ENCODE peak calls at places on chromosomes 12 and 14, in ten cellular contexts. One of them, this sample, is unnamed.

GRCh38 chr12:92989715-92990484 is 60.8 kb upstream of the EEA1 start:
- DNase-seq in iPS DF 6.9: no peak
- DNase-seq in SK-N-SH: no peak
- DNase-seq in astrocyte of the spinal cord: no peak
- DNase-seq in colonic mucosa: no peak
- DNase-seq in foreskin fibroblast: no peak
- DNase-seq in right cardiac atrium: no peak
- DNase-seq in cardiac fibroblast: no peak
- DNase-seq in fibroblast of lung: no peak
- DNase-seq in gastrocnemius medialis: no peak
- DNase-seq in this sample: no peak

GRCh38 chr14:22886500-22887259 is 3.7 kb downstream of the REM2 start:
- DNase-seq in iPS DF 6.9: no peak
- DNase-seq in astrocyte of the spinal cord: peak
- DNase-seq in gastrocnemius medialis: no peak
- DNase-seq in foreskin fibroblast: peak
- DNase-seq in right cardiac atrium: peak
- DNase-seq in colonic mucosa: peak
- DNase-seq in cardiac fibroblast: peak
- DNase-seq in fibroblast of lung: peak
- DNase-seq in SK-N-SH: peak
- DNase-seq in this sample: peak

GRCh38 chr12:42692749-42693148 is 103.2 kb upstream of the PRICKLE1 start:
- DNase-seq in fibroblast of lung: no peak
- DNase-seq in cardiac fibroblast: no peak
- DNase-seq in SK-N-SH: no peak
- DNase-seq in foreskin fibroblast: no peak
- DNase-seq in right cardiac atrium: no peak
- DNase-seq in colonic mucosa: no peak
- DNase-seq in iPS DF 6.9: no peak
- DNase-seq in gastrocnemius medialis: no peak
- DNase-seq in astrocyte of the spinal cord: no peak
- DNase-seq in this sample: no peak

GRCh38 chr14:64970776-64971451 is 1.2 kb downstream of the RAB15 start:
- DNase-seq in right cardiac atrium: no peak
- DNase-seq in foreskin fibroblast: peak
- DNase-seq in iPS DF 6.9: no peak
- DNase-seq in gastrocnemius medialis: no peak
- DNase-seq in colonic mucosa: peak
- DNase-seq in fibroblast of lung: peak
- DNase-seq in SK-N-SH: no peak
- DNase-seq in astrocyte of the spinal cord: no peak
- DNase-seq in cardiac fibroblast: no peak
- DNase-seq in this sample: no peak

GRCh38 chr12:3698218-3698974 is 54.5 kb downstream of the CRACR2A start:
- DNase-seq in cardiac fibroblast: peak
- DNase-seq in iPS DF 6.9: no peak
- DNase-seq in fibroblast of lung: peak
- DNase-seq in gastrocnemius medialis: peak
- DNase-seq in foreskin fibroblast: peak
- DNase-seq in right cardiac atrium: no peak
- DNase-seq in astrocyte of the spinal cord: peak
- DNase-seq in colonic mucosa: no peak
- DNase-seq in SK-N-SH: peak
- DNase-seq in this sample: no peak

GRCh38 chr14:99125113-99125512 is 146.9 kb downstream of the BCL11B start:
- DNase-seq in astrocyte of the spinal cord: no peak
- DNase-seq in SK-N-SH: no peak
- DNase-seq in iPS DF 6.9: no peak
- DNase-seq in colonic mucosa: peak
- DNase-seq in fibroblast of lung: no peak
- DNase-seq in cardiac fibroblast: no peak
- DNase-seq in right cardiac atrium: no peak
- DNase-seq in gastrocnemius medialis: no peak
- DNase-seq in foreskin fibroblast: no peak
- DNase-seq in this sample: no peak

GRCh38 chr12:84874125-84874824 is 38.3 kb downstream of the SLC6A15 start:
- DNase-seq in SK-N-SH: peak
- DNase-seq in cardiac fibroblast: peak
- DNase-seq in fibroblast of lung: peak
- DNase-seq in colonic mucosa: no peak
- DNase-seq in right cardiac atrium: no peak
- DNase-seq in iPS DF 6.9: no peak
- DNase-seq in foreskin fibroblast: peak
- DNase-seq in astrocyte of the spinal cord: peak
- DNase-seq in gastrocnemius medialis: no peak
- DNase-seq in this sample: peak

GRCh38 chr14:71703477-71703876 is 228.8 kb upstream of the RGS6 start:
- DNase-seq in fibroblast of lung: peak
- DNase-seq in right cardiac atrium: no peak
- DNase-seq in astrocyte of the spinal cord: peak
- DNase-seq in iPS DF 6.9: no peak
- DNase-seq in SK-N-SH: no peak
- DNase-seq in cardiac fibroblast: peak
- DNase-seq in gastrocnemius medialis: no peak
- DNase-seq in colonic mucosa: no peak
- DNase-seq in foreskin fibroblast: peak
- DNase-seq in this sample: no peak

DNA sequence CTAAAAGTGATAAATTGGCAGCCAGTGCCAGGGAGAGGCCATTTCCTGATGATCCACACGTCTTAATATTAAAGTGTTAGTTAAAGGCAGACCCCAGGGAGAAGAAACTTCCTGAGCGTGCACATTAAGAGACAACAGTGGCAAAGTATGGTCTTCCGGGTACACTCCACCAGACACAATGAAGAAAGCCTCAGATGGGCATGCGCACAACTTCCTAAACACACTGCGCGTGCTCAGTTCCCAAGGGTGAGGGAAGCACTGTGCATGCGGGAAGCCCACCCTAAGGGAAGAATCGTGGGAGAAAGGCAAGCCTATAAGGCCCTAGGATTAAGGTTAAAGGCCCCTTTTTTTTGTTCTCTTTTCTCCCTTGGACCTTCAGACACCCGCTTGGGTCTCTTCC is 140.7 kb upstream of the CDKN3 start:
- DNase-seq in SK-N-SH: no peak
- DNase-seq in fibroblast of lung: no peak
- DNase-seq in iPS DF 6.9: no peak
- DNase-seq in right cardiac atrium: no peak
- DNase-seq in astrocyte of the spinal cord: no peak
- DNase-seq in gastrocnemius medialis: no peak
- DNase-seq in colonic mucosa: no peak
- DNase-seq in foreskin fibroblast: no peak
- DNase-seq in cardiac fibroblast: no peak
- DNase-seq in this sample: no peak
- H3K4me3 ChIP-seq in SK-N-SH: no peak
- H3K4me3 ChIP-seq in fibroblast of lung: no peak
- H3K4me3 ChIP-seq in iPS DF 6.9: no peak
- H3K4me3 ChIP-seq in right cardiac atrium: no peak
- H3K4me3 ChIP-seq in astrocyte of the spinal cord: no peak
- H3K4me3 ChIP-seq in gastrocnemius medialis: no peak
- H3K4me3 ChIP-seq in colonic mucosa: no peak
- H3K4me3 ChIP-seq in foreskin fibroblast: no peak
- H3K4me3 ChIP-seq in cardiac fibroblast: no peak
- H3K4me3 ChIP-seq in this sample: no peak

GRCh38 chr12:132400011-132400641 is 70.7 kb upstream of the GALNT9 start:
- DNase-seq in fibroblast of lung: no peak
- DNase-seq in iPS DF 6.9: no peak
- DNase-seq in gastrocnemius medialis: no peak
- DNase-seq in colonic mucosa: no peak
- DNase-seq in SK-N-SH: peak
- DNase-seq in astrocyte of the spinal cord: no peak
- DNase-seq in foreskin fibroblast: no peak
- DNase-seq in cardiac fibroblast: no peak
- DNase-seq in right cardiac atrium: peak
- DNase-seq in this sample: no peak
- H3K4me3 ChIP-seq in fibroblast of lung: no peak
- H3K4me3 ChIP-seq in iPS DF 6.9: no peak
- H3K4me3 ChIP-seq in gastrocnemius medialis: no peak
- H3K4me3 ChIP-seq in colonic mucosa: no peak
- H3K4me3 ChIP-seq in SK-N-SH: no peak
- H3K4me3 ChIP-seq in astrocyte of the spinal cord: no peak
- H3K4me3 ChIP-seq in foreskin fibroblast: no peak
- H3K4me3 ChIP-seq in cardiac fibroblast: no peak
- H3K4me3 ChIP-seq in right cardiac atrium: no peak
- H3K4me3 ChIP-seq in this sample: no peak

GRCh38 chr12:113152835-113153814 is 3.6 kb downstream of the CFAP73 start:
- DNase-seq in iPS DF 6.9: no peak
- DNase-seq in gastrocnemius medialis: no peak
- DNase-seq in cardiac fibroblast: peak
- DNase-seq in right cardiac atrium: peak
- DNase-seq in fibroblast of lung: peak
- DNase-seq in colonic mucosa: peak
- DNase-seq in SK-N-SH: peak
- DNase-seq in foreskin fibroblast: peak
- DNase-seq in astrocyte of the spinal cord: peak
- DNase-seq in this sample: no peak

GRCh38 chr12:113151655-113152054 is 2.1 kb downstream of the CFAP73 start:
- DNase-seq in right cardiac atrium: no peak
- DNase-seq in colonic mucosa: no peak
- DNase-seq in SK-N-SH: no peak
- DNase-seq in fibroblast of lung: no peak
- DNase-seq in iPS DF 6.9: no peak
- DNase-seq in foreskin fibroblast: no peak
- DNase-seq in gastrocnemius medialis: no peak
- DNase-seq in astrocyte of the spinal cord: no peak
- DNase-seq in cardiac fibroblast: no peak
- DNase-seq in this sample: no peak

GRCh38 chr12:113155060-113155459 is 5.5 kb downstream of the CFAP73 start:
- DNase-seq in cardiac fibroblast: no peak
- DNase-seq in astrocyte of the spinal cord: no peak
- DNase-seq in right cardiac atrium: no peak
- DNase-seq in gastrocnemius medialis: no peak
- DNase-seq in iPS DF 6.9: no peak
- DNase-seq in SK-N-SH: no peak
- DNase-seq in colonic mucosa: no peak
- DNase-seq in fibroblast of lung: no peak
- DNase-seq in foreskin fibroblast: no peak
- DNase-seq in this sample: no peak

GRCh38 chr12:113154351-113154973 is 4.9 kb downstream of the CFAP73 start:
- DNase-seq in colonic mucosa: no peak
- DNase-seq in right cardiac atrium: no peak
- DNase-seq in foreskin fibroblast: peak
- DNase-seq in fibroblast of lung: no peak
- DNase-seq in iPS DF 6.9: no peak
- DNase-seq in SK-N-SH: peak
- DNase-seq in cardiac fibroblast: peak
- DNase-seq in gastrocnemius medialis: no peak
- DNase-seq in astrocyte of the spinal cord: no peak
- DNase-seq in this sample: no peak

DNA sequence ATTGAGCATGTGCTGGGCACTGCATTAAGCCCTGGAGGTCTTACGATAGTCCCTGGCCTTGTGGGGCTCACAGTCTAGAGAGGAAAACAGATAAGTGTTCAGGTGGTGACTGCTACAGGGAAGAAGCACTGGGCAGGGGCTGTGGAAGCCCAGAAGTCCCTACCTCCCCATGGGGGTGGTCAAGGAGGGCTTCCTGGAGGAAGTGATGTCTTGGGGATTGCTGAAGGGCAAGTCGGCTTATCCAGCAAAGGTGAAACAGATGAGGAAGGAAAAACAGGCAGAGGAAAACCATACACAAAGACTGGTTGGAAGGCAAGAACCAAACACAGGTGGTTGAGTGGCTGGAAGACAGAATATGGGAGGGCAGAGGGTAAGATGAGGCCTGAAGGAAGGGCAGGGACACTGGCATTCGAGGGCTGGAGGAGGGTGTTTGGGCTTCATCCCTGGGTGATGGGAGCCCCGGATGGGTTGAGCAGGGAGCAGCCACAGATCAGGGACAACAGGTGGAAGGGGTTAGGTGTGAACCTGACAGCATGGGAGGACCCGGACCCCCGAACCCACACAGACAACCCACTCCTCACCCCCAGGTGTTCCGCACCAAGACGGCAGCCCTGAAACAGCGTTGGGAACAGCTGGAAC is 2.8 kb downstream of the CFAP73 start:
- DNase-seq in cardiac fibroblast: no peak
- DNase-seq in right cardiac atrium: no peak
- DNase-seq in iPS DF 6.9: no peak
- DNase-seq in SK-N-SH: no peak
- DNase-seq in fibroblast of lung: no peak
- DNase-seq in colonic mucosa: no peak
- DNase-seq in astrocyte of the spinal cord: no peak
- DNase-seq in foreskin fibroblast: no peak
- DNase-seq in gastrocnemius medialis: no peak
- DNase-seq in this sample: no peak
- H3K4me3 ChIP-seq in cardiac fibroblast: no peak
- H3K4me3 ChIP-seq in right cardiac atrium: no peak
- H3K4me3 ChIP-seq in iPS DF 6.9: no peak
- H3K4me3 ChIP-seq in SK-N-SH: no peak
- H3K4me3 ChIP-seq in fibroblast of lung: peak
- H3K4me3 ChIP-seq in colonic mucosa: peak
- H3K4me3 ChIP-seq in astrocyte of the spinal cord: no peak
- H3K4me3 ChIP-seq in foreskin fibroblast: no peak
- H3K4me3 ChIP-seq in gastrocnemius medialis: no peak
- H3K4me3 ChIP-seq in this sample: no peak

GRCh38 chr12:104219908-104220404 is 4.4 kb downstream of the TXNRD1 start:
- DNase-seq in iPS DF 6.9: no peak
- DNase-seq in fibroblast of lung: peak
- DNase-seq in right cardiac atrium: peak
- DNase-seq in astrocyte of the spinal cord: peak
- DNase-seq in SK-N-SH: peak
- DNase-seq in foreskin fibroblast: peak
- DNase-seq in cardiac fibroblast: no peak
- DNase-seq in colonic mucosa: peak
- DNase-seq in gastrocnemius medialis: no peak
- DNase-seq in this sample: peak

GRCh38 chr12:104218935-104219334 is 3.4 kb downstream of the TXNRD1 start:
- DNase-seq in iPS DF 6.9: no peak
- DNase-seq in colonic mucosa: no peak
- DNase-seq in cardiac fibroblast: peak
- DNase-seq in fibroblast of lung: peak
- DNase-seq in astrocyte of the spinal cord: peak
- DNase-seq in gastrocnemius medialis: no peak
- DNase-seq in right cardiac atrium: no peak
- DNase-seq in foreskin fibroblast: peak
- DNase-seq in SK-N-SH: no peak
- DNase-seq in this sample: peak

GRCh38 chr12:104216461-104217058 is 981 bp downstream of the TXNRD1 start:
- DNase-seq in astrocyte of the spinal cord: no peak
- DNase-seq in right cardiac atrium: no peak
- DNase-seq in fibroblast of lung: no peak
- DNase-seq in iPS DF 6.9: no peak
- DNase-seq in colonic mucosa: no peak
- DNase-seq in cardiac fibroblast: no peak
- DNase-seq in SK-N-SH: no peak
- DNase-seq in foreskin fibroblast: no peak
- DNase-seq in gastrocnemius medialis: no peak
- DNase-seq in this sample: no peak

GRCh38 chr12:104220931-104221330 is 5.4 kb downstream of the TXNRD1 start:
- DNase-seq in right cardiac atrium: no peak
- DNase-seq in gastrocnemius medialis: no peak
- DNase-seq in colonic mucosa: no peak
- DNase-seq in foreskin fibroblast: no peak
- DNase-seq in cardiac fibroblast: no peak
- DNase-seq in SK-N-SH: no peak
- DNase-seq in astrocyte of the spinal cord: no peak
- DNase-seq in fibroblast of lung: no peak
- DNase-seq in iPS DF 6.9: no peak
- DNase-seq in this sample: no peak

DNA sequence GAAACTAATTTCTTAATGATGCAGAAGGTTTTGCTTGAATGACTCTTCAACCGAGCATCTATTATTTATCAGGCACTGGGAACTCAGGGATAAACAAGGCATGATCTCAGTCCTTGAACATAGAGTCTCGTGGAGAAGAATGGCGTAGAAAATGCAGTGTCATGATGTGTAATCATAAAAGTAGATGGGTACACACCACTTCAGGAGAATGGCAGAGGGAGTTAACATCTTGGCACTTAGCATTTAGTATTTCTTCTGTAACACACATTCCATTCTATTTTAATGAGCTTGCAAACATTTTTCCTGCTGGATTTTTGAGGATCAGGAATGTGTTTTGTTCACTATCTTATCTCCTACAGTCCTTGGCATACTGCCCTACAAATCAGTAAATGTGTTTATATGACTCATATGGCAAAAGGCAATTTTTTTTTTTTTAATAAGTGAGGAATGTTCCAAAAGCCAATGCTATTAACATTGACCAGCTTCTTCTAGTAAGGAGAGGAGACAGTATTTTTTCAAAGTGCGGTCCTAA is 3.8 kb downstream of the TXNRD1 start:
- DNase-seq in cardiac fibroblast: peak
- DNase-seq in colonic mucosa: no peak
- DNase-seq in astrocyte of the spinal cord: peak
- DNase-seq in iPS DF 6.9: no peak
- DNase-seq in right cardiac atrium: no peak
- DNase-seq in fibroblast of lung: peak
- DNase-seq in gastrocnemius medialis: no peak
- DNase-seq in foreskin fibroblast: peak
- DNase-seq in SK-N-SH: peak
- DNase-seq in this sample: peak
- H3K4me3 ChIP-seq in cardiac fibroblast: no peak
- H3K4me3 ChIP-seq in colonic mucosa: no peak
- H3K4me3 ChIP-seq in astrocyte of the spinal cord: no peak
- H3K4me3 ChIP-seq in iPS DF 6.9: no peak
- H3K4me3 ChIP-seq in right cardiac atrium: no peak
- H3K4me3 ChIP-seq in fibroblast of lung: peak
- H3K4me3 ChIP-seq in gastrocnemius medialis: no peak
- H3K4me3 ChIP-seq in foreskin fibroblast: no peak
- H3K4me3 ChIP-seq in SK-N-SH: no peak
- H3K4me3 ChIP-seq in this sample: no peak